ENCODE peak calls at places on chromosome 5, in five cellular contexts. K is ACHN, J is mucosa of gallbladder, O is fibroblast of pulmonary artery, P is LoVo. T is an unnamed sample.

GRCh38 chr5:150661086-150661485 is at the start of gene MYOZ3:
- DNase-seq in K (no peak), J (no peak), O (no peak), P (no peak), T (no peak)

GRCh38 chr5:111229126-111229525 is 4.9 kb downstream of the CAMK4 start:
- DNase-seq in K (no peak), J (no peak), O (no peak), P (no peak), T (no peak)

GRCh38 chr5:139743804-139744203 is 51.8 kb upstream of the PSD2 start:
- DNase-seq in K (no peak), J (no peak), O (no peak), P (no peak), T (no peak)

GRCh38 chr5:113237893-113238292 is 196.9 kb downstream of the TSSK1B start:
- DNase-seq in K (no peak), J (no peak), O (no peak), P (no peak), T (no peak)

GRCh38 chr5:10453564-10453963 is 11.9 kb downstream of the ROPN1L start:
- DNase-seq in K (peak; percentile 62), J (no peak), O (peak; percentile 45), P (peak; percentile 24), T (no peak)

GRCh38 chr5:163915481-163915961 is 410.1 kb downstream of the MAT2B start:
- DNase-seq in K (no peak), J (no peak), O (peak; percentile 32), P (no peak), T (no peak)

GRCh38 chr5:145903113-145903512 is 30.3 kb upstream of the GRXCR2 start:
- DNase-seq in K (peak; percentile 13), J (no peak), O (no peak), P (no peak), T (no peak)

GRCh38 chr5:146048994-146049703 is 56.2 kb downstream of the PLAC8L1 start:
- DNase-seq in K (peak; percentile 63), J (peak; percentile 64), O (peak; percentile 89), P (peak; percentile 74), T (no peak)

GRCh38 chr5:116025831-116026230 is 6.4 kb upstream of the ARL14EPL start:
- DNase-seq in K (no peak), J (no peak), O (no peak), P (no peak), T (no peak)

GRCh38 chr5:35188041-35188457 is 42.2 kb downstream of the PRLR start:
- DNase-seq in K (no peak), J (no peak), O (no peak), P (no peak), T (no peak)

GRCh38 chr5:39543335-39543734 is 118.6 kb upstream of the DAB2 start:
- DNase-seq in K (no peak), J (no peak), O (no peak), P (no peak), T (no peak)

GRCh38 chr5:175353876-175354275 is 90.1 kb downstream of the DRD1 start:
- DNase-seq in K (no peak), J (no peak), O (no peak), P (no peak), T (no peak)